ENCODE peak calls at places on chromosome 3, in six cellular contexts. U is brain microvascular endothelial cell, J is NCI-H1694 treated with DMSO at 0.1 percent for 48 hours, G is activated T-cell treated with anti-CD3 and anti-CD28 coated beads for 1 hour, H is sciatic nerve, I is EL. Q is an unnamed sample.

GRCh38 chr3:114866430-114866829 is 280.7 kb downstream of the ZBTB20 start:
- DNase-seq in J (no peak), I (no peak), H (no peak), G (no peak), U (no peak), Q (no peak)

GRCh38 chr3:9710174-9710739 is 6.6 kb downstream of the CPNE9 start:
- DNase-seq in U (no peak), J (no peak), I (no peak), H (no peak), G (no peak), Q (no peak)

GRCh38 chr3:43906847-43907507 is 216.2 kb downstream of the ABHD5 start:
- DNase-seq in H (no peak), U (no peak), G (no peak), J (no peak), I (no peak), Q (no peak)

GRCh38 chr3:54771050-54771449 is 156.8 kb downstream of the LRTM1 start:
- DNase-seq in G (no peak), I (no peak), J (no peak), U (no peak), H (no peak), Q (no peak)

GRCh38 chr3:39147711-39148115 is 5.7 kb downstream of the CSRNP1 start:
- DNase-seq in G (no peak), I (peak; percentile 62), H (no peak), J (no peak), U (peak; percentile 57), Q (no peak)

GRCh38 chr3:7082244-7082643 is 221.3 kb downstream of the GRM7 start:
- DNase-seq in I (no peak), G (no peak), J (no peak), U (no peak), H (no peak), Q (no peak)

GRCh38 chr3:46519952-46520351 is 22.2 kb downstream of the RTP3 start:
- DNase-seq in H (no peak), I (no peak), G (no peak), U (no peak), J (no peak), Q (no peak)

GRCh38 chr3:56819016-56819809 is 17.5 kb upstream of the ARHGEF3 start:
- DNase-seq in I (no peak), H (no peak), J (no peak), U (no peak), G (no peak), Q (no peak)

GRCh38 chr3:114651555-114651954 is 357.7 kb downstream of the TIGIT start:
- DNase-seq in G (no peak), J (no peak), H (no peak), U (no peak), I (no peak), Q (no peak)

GRCh38 chr3:181711325-181712135 is at the start of gene SOX2:
- DNase-seq in H (peak; percentile 79), G (no peak), U (no peak), J (peak; percentile 54), I (no peak), Q (no peak)

GRCh38 chr3:33067484-33067883 is 29.5 kb downstream of the GLB1 start:
- DNase-seq in I (peak; percentile 71), H (no peak), J (no peak), G (no peak), U (peak; percentile 15), Q (no peak)

GRCh38 chr3:1774597-1774996 is 324.1 kb upstream of the CNTN4 start:
- DNase-seq in I (no peak), J (no peak), U (no peak), G (no peak), H (no peak), Q (no peak)

GRCh38 chr3:122984650-122985049 is 42.9 kb downstream of the SEMA5B start:
- DNase-seq in J (no peak), G (no peak), U (no peak), H (no peak), I (no peak), Q (no peak)

GRCh38 chr3:159806412-159806811 is 182.2 kb upstream of the IL12A start:
- DNase-seq in U (no peak), I (no peak), G (no peak), J (no peak), H (no peak), Q (no peak)

GRCh38 chr3:166340604-166341003 is 503.4 kb upstream of the BCHE start:
- DNase-seq in H (no peak), U (no peak), G (no peak), J (no peak), I (no peak), Q (no peak)

GRCh38 chr3:38588276-38588971 is 61.1 kb downstream of the SCN5A start:
- DNase-seq in J (no peak), I (no peak), G (no peak), H (peak; percentile 31), U (no peak), Q (no peak)

GRCh38 chr3:73848173-73848751 is 223.5 kb upstream of the PDZRN3 start:
- DNase-seq in U (peak; percentile 16), H (no peak), G (no peak), J (peak; percentile 4), I (peak; percentile 29), Q (no peak)

GRCh38 chr3:71680588-71680987 is 44.6 kb downstream of the EIF4E3 start:
- DNase-seq in H (no peak), J (no peak), U (peak; percentile 14), I (peak; percentile 65), G (no peak), Q (no peak)

GRCh38 chr3:151896662-151897012 is 23.2 kb downstream of the SUCNR1 start:
- DNase-seq in J (no peak), I (peak; percentile 23), G (no peak), H (no peak), U (no peak), Q (no peak)

GRCh38 chr3:188974856-188975611 is 196.7 kb upstream of the TPRG1 start:
- DNase-seq in J (no peak), U (no peak), I (peak; percentile 34), G (no peak), H (no peak), Q (no peak)

Q was measured in effector CD4-positive, alpha-beta T cell.